ENCODE peak calls at places on chromosomes 11 and 22, in seven cellular contexts. P is stimulated activated CD4-positive, alpha-beta T cell treated with anti-CD3 and anti-CD28 coated beads, Interleukin-1b, Interleukin-23, amount 100 ng/mL, for 24 hours; B is activated CD8-positive, alpha-beta T cell treated with anti-CD3 and anti-CD28 coated beads for 36 hours; E is H54; N is HS-27A; V is ACHN; A is ELR. Z is an unnamed sample.

GRCh38 chr11:81579339-81579738 is 1154.3 kb downstream of the FAM181B start:
- DNase-seq in P (no peak), B (no peak), E (no peak), N (no peak), V (no peak), A (no peak), Z (no peak)

GRCh38 chr22:38250642-38251354 is 22.0 kb downstream of the TMEM184B start:
- DNase-seq in P (no peak), B (no peak), E (no peak), N (no peak), V (no peak), A (no peak), Z (no peak)

GRCh38 chr22:29031236-29031982 is 30.2 kb downstream of the C22orf31 start:
- DNase-seq in P (no peak), B (peak; percentile 36), E (peak; percentile 66), N (peak; percentile 82), V (peak; percentile 97), A (peak; percentile 100), Z (no peak)

GRCh38 chr22:18090286-18090685 is 12.5 kb downstream of the PEX26 start:
- DNase-seq in P (no peak), B (no peak), E (no peak), N (no peak), V (no peak), A (no peak), Z (no peak)

GRCh38 chr11:77619576-77620198 is 17.9 kb downstream of the CLNS1A start:
- DNase-seq in P (no peak), B (no peak), E (no peak), N (no peak), V (peak; percentile 64), A (peak; percentile 74), Z (peak; percentile 11)

GRCh38 chr11:32411937-32412615 is 23.3 kb downstream of the WT1 start:
- DNase-seq in P (no peak), B (no peak), E (no peak), N (no peak), V (no peak), A (no peak), Z (no peak)

GRCh38 chr11:131549099-131549498 is 178.7 kb downstream of the NTM start:
- DNase-seq in P (no peak), B (no peak), E (no peak), N (no peak), V (no peak), A (no peak), Z (no peak)

GRCh38 chr11:111765320-111765983 is 737 bp downstream of the PPP2R1B start:
- DNase-seq in P (no peak), B (no peak), E (no peak), N (no peak), V (no peak), A (peak; percentile 29), Z (peak; percentile 7)

GRCh38 chr11:68377389-68377795 is 65.0 kb downstream of the LRP5 start:
- DNase-seq in P (no peak), B (no peak), E (no peak), N (no peak), V (no peak), A (no peak), Z (no peak)

GRCh38 chr11:31834237-31834636 is 23.1 kb upstream of the PAX6 start:
- DNase-seq in P (no peak), B (no peak), E (no peak), N (no peak), V (no peak), A (no peak), Z (no peak)

GRCh38 chr22:20957691-20958440 is 9.2 kb upstream of the AIFM3 start:
- DNase-seq in P (no peak), B (no peak), E (no peak), N (no peak), V (peak; percentile 71), A (peak; percentile 55), Z (no peak)

GRCh38 chr11:109085708-109086373 is 336.1 kb upstream of the C11orf87 start:
- DNase-seq in P (no peak), B (no peak), E (no peak), N (no peak), V (no peak), A (no peak), Z (no peak)

GRCh38 chr11:91935120-91935519 is 289.5 kb upstream of the FAT3 start:
- DNase-seq in P (no peak), B (no peak), E (no peak), N (no peak), V (no peak), A (no peak), Z (no peak)

GRCh38 chr11:66567787-66568123 is 651 bp downstream of the CTSF start:
- DNase-seq in P (no peak), B (no peak), E (no peak), N (no peak), V (no peak), A (no peak), Z (no peak)

GRCh38 chr11:95076416-95076815 is 9.7 kb downstream of the SRSF8 start:
- DNase-seq in P (no peak), B (no peak), E (no peak), N (no peak), V (peak; percentile 27), A (no peak), Z (no peak)

GRCh38 chr11:86335131-86335768 is 33.2 kb downstream of the HIKESHI start:
- DNase-seq in P (no peak), B (no peak), E (no peak), N (no peak), V (no peak), A (no peak), Z (no peak)

GRCh38 chr11:2690596-2691354 is 9.0 kb downstream of the KCNQ1OT1 start:
- DNase-seq in P (no peak), B (no peak), E (no peak), N (no peak), V (no peak), A (no peak), Z (no peak)

GRCh38 chr11:11382858-11383532 is 29.9 kb upstream of the CSNK2A3 start:
- DNase-seq in P (no peak), B (no peak), E (peak; percentile 23), N (no peak), V (no peak), A (no peak), Z (no peak)

GRCh38 chr22:26066534-26066933 is 102.7 kb upstream of the SEZ6L start:
- DNase-seq in P (no peak), B (no peak), E (no peak), N (no peak), V (no peak), A (no peak), Z (peak; percentile 5)

GRCh38 chr11:66363805-66364535 is 7.6 kb downstream of the SLC29A2 start:
- DNase-seq in P (peak; percentile 67), B (peak; percentile 88), E (peak; percentile 70), N (no peak), V (peak; percentile 45), A (peak; percentile 48), Z (no peak)

GRCh38 chr11:11148104-11148509 is 204.9 kb downstream of the CSNK2A3 start:
- DNase-seq in P (no peak), B (peak; percentile 32), E (no peak), N (peak; percentile 77), V (peak; percentile 64), A (peak; percentile 13), Z (peak; percentile 52)

GRCh38 chr11:45089845-45090499 is 56.5 kb upstream of the PRDM11 start:
- DNase-seq in P (no peak), B (peak; percentile 46), E (no peak), N (no peak), V (peak; percentile 18), A (no peak), Z (peak; percentile 39)

GRCh38 chr22:38850941-38851849 is 7.4 kb upstream of the NPTXR start:
- DNase-seq in P (no peak), B (no peak), E (peak; percentile 76), N (no peak), V (peak; percentile 72), A (peak; percentile 87), Z (no peak)

GRCh38 chr11:131455843-131456704 is 85.7 kb downstream of the NTM start:
- DNase-seq in P (no peak), B (no peak), E (no peak), N (no peak), V (no peak), A (no peak), Z (no peak)

GRCh38 chr11:126354631-126355323 is 709 bp upstream of the ST3GAL4 start:
- DNase-seq in P (no peak), B (peak; percentile 35), E (no peak), N (no peak), V (no peak), A (no peak), Z (no peak)

GRCh38 chr11:44065161-44065571 is 904 bp upstream of the ACCS start:
- DNase-seq in P (no peak), B (no peak), E (no peak), N (no peak), V (no peak), A (no peak), Z (no peak)

GRCh38 chr11:114195981-114196731 is 100.0 kb upstream of the NNMT start:
- DNase-seq in P (no peak), B (no peak), E (no peak), N (no peak), V (no peak), A (no peak), Z (no peak)